ENCODE peak calls at places on chromosomes 5 and 9, in six cellular contexts. Q is upper lobe of right lung, V is KG1, W is cerebellar nuclear complex, O is DMS53, F is right cardiac atrium. K is an unnamed sample.

GRCh38 chr9:115883467-115884329 is 269.9 kb upstream of the PAPPA start:
- DNase-seq in Q (no peak), W (no peak), O (peak), V (no peak), F (no peak), K (peak)

GRCh38 chr5:145362261-145362660 is 472.9 kb downstream of the PRELID2 start:
- DNase-seq in O (no peak), V (no peak), F (no peak), W (no peak), Q (no peak), K (peak)

GRCh38 chr5:113124914-113125313 is 148.3 kb downstream of the DCP2 start:
- DNase-seq in F (no peak), W (no peak), V (no peak), O (no peak), Q (no peak), K (no peak)

GRCh38 chr9:136403538-136403914 is 3.6 kb upstream of the SNAPC4 start:
- DNase-seq in O (no peak), W (no peak), V (no peak), Q (no peak), F (no peak), K (no peak)

GRCh38 chr9:18350036-18350435 is 123.9 kb upstream of the ADAMTSL1 start:
- DNase-seq in O (no peak), V (no peak), Q (no peak), F (no peak), W (no peak), K (no peak)

GRCh38 chr5:41083306-41083705 is 12.2 kb upstream of the MROH2B start:
- DNase-seq in V (no peak), W (no peak), F (no peak), Q (no peak), O (no peak), K (no peak)

GRCh38 chr9:89889865-89890264 is 285.1 kb downstream of the GADD45G start:
- DNase-seq in W (no peak), O (no peak), Q (no peak), V (no peak), F (no peak), K (no peak)

GRCh38 chr9:113154471-113154870 is 3.7 kb downstream of the SLC31A2 start:
- DNase-seq in O (no peak), V (no peak), F (no peak), Q (no peak), W (no peak), K (no peak)

GRCh38 chr9:125513634-125514413 is 193.2 kb downstream of the MAPKAP1 start:
- DNase-seq in O (no peak), W (no peak), F (peak), Q (peak), V (no peak), K (peak)